ENCODE peak calls at places on chromosomes 5 and 9, in seven cellular contexts. S is NCI-H1417; E is neuronal stem cell; W is mammary epithelial cell; T is neural progenitor cell; Y is activated T-helper 1 cell treated with Interleukin-2 at 50 U/mL for 16 hours; X is stimulated activated naive B cell treated with anti-CD40 and anti-IgM and Interleukin-4, amounts not matched to agents 10 μg/mL and 1 μg/mL and 100 μg/mL, for 72 hours. C is an unnamed sample.

GRCh38 chr5:10534491-10535236 is 29.2 kb upstream of the ANKRD33B start:
- DNase-seq in Y (no peak), W (no peak), X (no peak), E (no peak), T (no peak), S (peak), C (no peak)

GRCh38 chr9:98786750-98787510 is 9.4 kb downstream of the ANKS6 start:
- DNase-seq in E (no peak), T (no peak), Y (no peak), S (no peak), X (no peak), W (no peak), C (no peak)

GRCh38 chr5:149198148-149198547 is 56.9 kb downstream of the ABLIM3 start:
- DNase-seq in E (no peak), T (no peak), S (no peak), X (no peak), W (no peak), Y (no peak), C (no peak)

GRCh38 chr5:23627976-23628375 is 120.6 kb downstream of the PRDM9 start:
- DNase-seq in W (peak), X (no peak), S (no peak), T (no peak), E (no peak), Y (no peak), C (no peak)

GRCh38 chr5:148972958-148973357 is 89.9 kb downstream of the SH3TC2 start:
- DNase-seq in X (no peak), Y (no peak), S (no peak), T (no peak), E (no peak), W (peak), C (no peak)

GRCh38 chr5:157690690-157691433 is 19.5 kb downstream of the C5orf52 start:
- DNase-seq in T (no peak), X (no peak), S (no peak), E (no peak), Y (no peak), W (no peak), C (no peak)

GRCh38 chr5:126368239-126368812 is 54.9 kb upstream of the GRAMD2B start:
- DNase-seq in Y (no peak), W (peak), E (peak), T (peak), S (peak), X (no peak), C (no peak)

GRCh38 chr5:78626009-78626571 is 22.5 kb downstream of the LHFPL2 start:
- DNase-seq in S (no peak), Y (no peak), T (no peak), W (no peak), X (no peak), E (no peak), C (no peak)

GRCh38 chr9:121557581-121558422 is 58.2 kb upstream of the GGTA1 start:
- DNase-seq in W (peak), Y (no peak), S (no peak), E (peak), T (peak), X (no peak), C (peak)

GRCh38 chr9:684055-684949 is 157.2 kb upstream of the DMRT1 start:
- DNase-seq in Y (no peak), E (peak), W (peak), T (peak), S (peak), X (no peak), C (no peak)

GRCh38 chr5:160938532-160938931 is 86.5 kb upstream of the ATP10B start:
- DNase-seq in X (no peak), T (no peak), S (peak), Y (no peak), E (no peak), W (peak), C (no peak)

GRCh38 chr9:136225748-136226679 is 19.6 kb downstream of the QSOX2 start:
- DNase-seq in E (peak), X (peak), T (peak), W (peak), S (peak), Y (peak), C (no peak)

GRCh38 chr5:57724836-57725235 is 242.2 kb upstream of the ACTBL2 start:
- DNase-seq in X (no peak), T (no peak), Y (no peak), E (no peak), S (no peak), W (peak), C (peak)

C was measured in non-pigmented ciliary epithelial cell.